ENCODE peak calls at places on chromosomes 12 and 14, in eight cellular contexts. K is AG09319, G is upper lobe of left lung, F is GM20000, I is H9, X is fibroblast of the aortic adventitia, N is sigmoid colon, B is neural crest cell. M is an unnamed sample.
A peak's percentile ranks its signal among the peaks of the same experiment; 100 is the strongest.

GRCh38 chr12:51972849-51973273 is 21.4 kb downstream of the ACVR1B start:
- DNase-seq in X (peak; percentile 91), I (no peak), N (peak; percentile 75), B (no peak), K (no peak), F (no peak), G (no peak), M (no peak)

GRCh38 chr12:76666272-76666845 is 97.6 kb upstream of the ZDHHC17 start:
- DNase-seq in F (no peak), I (no peak), B (no peak), K (no peak), N (no peak), G (no peak), X (no peak), M (no peak)

GRCh38 chr14:89447182-89447970 is 30.3 kb upstream of the FOXN3 start:
- DNase-seq in B (no peak), N (peak; percentile 28), F (no peak), G (no peak), I (no peak), X (no peak), K (no peak), M (no peak)

GRCh38 chr12:83323866-83324265 is 637.2 kb downstream of the TMTC2 start:
- DNase-seq in N (no peak), K (no peak), I (no peak), X (no peak), G (no peak), F (no peak), B (no peak), M (no peak)

GRCh38 chr12:857611-858010 is 91.9 kb downstream of the RAD52 start:
- DNase-seq in F (no peak), G (no peak), B (no peak), I (no peak), X (peak; percentile 73), K (peak; percentile 43), N (no peak), M (no peak)

GRCh38 chr14:61064210-61064609 is 83.2 kb downstream of the SLC38A6 start:
- DNase-seq in F (no peak), N (no peak), X (no peak), I (no peak), G (no peak), B (no peak), K (no peak), M (no peak)

GRCh38 chr14:35347323-35348043 is 55.3 kb downstream of the PSMA6 start:
- DNase-seq in G (peak; percentile 39), I (no peak), N (peak; percentile 52), X (no peak), B (peak; percentile 40), K (no peak), F (no peak), M (no peak)

GRCh38 chr12:109087250-109087649 is 6.0 kb downstream of the ALKBH2 start:
- DNase-seq in I (no peak), F (no peak), K (no peak), B (no peak), G (no peak), X (no peak), N (no peak), M (no peak)

GRCh38 chr14:68576496-68577244 is 216.2 kb downstream of the ZFP36L1 start:
- DNase-seq in X (peak; percentile 80), B (no peak), F (no peak), I (no peak), G (no peak), N (no peak), K (peak; percentile 43), M (no peak)

GRCh38 chr12:113214938-113215400 is 6.3 kb upstream of the TPCN1 start:
- DNase-seq in G (no peak), N (peak; percentile 91), B (no peak), K (peak; percentile 93), X (peak; percentile 98), I (no peak), F (no peak), M (no peak)

GRCh38 chr12:57738661-57739237 is at the start of gene AGAP2:
- DNase-seq in X (no peak), B (peak; percentile 45), F (no peak), G (peak; percentile 72), I (peak; percentile 79), K (no peak), N (no peak), M (no peak)

GRCh38 chr14:96255501-96256366 is at the start of gene BDKRB1:
- DNase-seq in N (no peak), I (no peak), X (peak; percentile 98), G (no peak), K (peak; percentile 73), F (no peak), B (no peak), M (no peak)

GRCh38 chr14:105491366-105492006 is 440 bp downstream of the TEDC1 start:
- DNase-seq in F (peak; percentile 96), N (peak; percentile 83), B (peak; percentile 86), G (peak; percentile 93), K (no peak), X (peak; percentile 37), I (peak; percentile 80), M (no peak)

GRCh38 chr14:93343797-93344196 is 3.2 kb upstream of the COX8C start:
- DNase-seq in K (no peak), X (no peak), I (no peak), B (no peak), G (no peak), N (no peak), F (no peak), M (no peak)

GRCh38 chr12:2212971-2213869 is 160.4 kb downstream of the CACNA1C start:
- DNase-seq in G (no peak), I (no peak), N (peak; percentile 71), B (no peak), F (no peak), K (no peak), X (no peak), M (no peak)

GRCh38 chr14:64674829-64675228 is 29.4 kb upstream of the PLEKHG3 start:
- DNase-seq in I (no peak), N (no peak), X (no peak), K (no peak), B (no peak), G (no peak), F (no peak), M (no peak)

GRCh38 chr12:28527631-28528249 is 337.5 kb downstream of the CCDC91 start:
- DNase-seq in N (no peak), K (no peak), X (no peak), B (no peak), G (no peak), F (no peak), I (no peak), M (no peak)

GRCh38 chr12:29743801-29744200 is 39.9 kb downstream of the TMTC1 start:
- DNase-seq in B (no peak), K (peak; percentile 67), I (peak; percentile 46), F (no peak), X (peak; percentile 81), G (no peak), N (no peak), M (no peak)

GRCh38 chr14:96104469-96105057 is 65.4 kb downstream of the C14orf132 start:
- DNase-seq in N (peak; percentile 98), I (no peak), F (no peak), K (peak; percentile 99), B (no peak), X (peak; percentile 98), G (peak; percentile 40), M (no peak)

DNA sequence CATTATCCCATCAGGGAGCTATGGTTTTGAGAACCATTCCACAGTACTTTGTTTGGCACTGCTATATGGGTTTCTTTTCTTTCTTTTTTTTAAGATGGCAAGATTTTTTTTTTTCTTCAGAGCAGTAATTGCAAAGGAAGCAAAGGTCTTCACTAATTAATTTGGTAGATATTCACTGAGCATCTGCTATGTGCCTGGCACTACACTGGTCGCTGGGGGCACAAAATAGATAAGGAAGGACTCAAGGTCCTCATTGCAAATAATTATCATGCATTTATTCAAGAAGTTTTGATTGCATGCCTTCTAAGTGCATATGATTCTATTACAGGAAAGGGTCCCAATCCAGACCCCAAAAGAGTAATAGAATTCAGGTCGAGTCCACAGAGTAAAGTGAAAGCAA is 10.0 kb upstream of the ATP2A2 start:
- DNase-seq in X (no peak), I (no peak), N (no peak), B (no peak), F (no peak), K (no peak), G (no peak), M (no peak)
- TF ChIP-seq CTCF in X (no peak), I (no peak), N (no peak), B (no peak), F (no peak), K (no peak), G (no peak), M (no peak)

GRCh38 chr14:22557846-22558220 is 31.2 kb downstream of the DAD1 start:
- DNase-seq in K (no peak), F (no peak), B (no peak), G (no peak), I (no peak), N (no peak), X (no peak), M (no peak)

GRCh38 chr14:22556990-22557623 is 31.9 kb downstream of the DAD1 start:
- DNase-seq in K (peak; percentile 49), X (peak; percentile 75), I (peak; percentile 87), G (peak; percentile 98), B (peak; percentile 94), N (peak; percentile 90), F (peak; percentile 69), M (peak; percentile 90)

GRCh38 chr14:22559041-22559440 is 30.0 kb downstream of the DAD1 start:
- DNase-seq in N (no peak), F (no peak), G (no peak), B (no peak), X (no peak), I (no peak), K (no peak), M (no peak)

GRCh38 chr14:22556021-22556989 is 32.7 kb downstream of the DAD1 start:
- DNase-seq in X (no peak), B (no peak), I (no peak), N (peak; percentile 71), G (peak; percentile 88), K (no peak), F (peak; percentile 89), M (no peak)

GRCh38 chr14:22558221-22558913 is 30.7 kb downstream of the DAD1 start:
- DNase-seq in X (no peak), F (no peak), G (peak; percentile 72), B (no peak), K (no peak), N (no peak), I (peak; percentile 74), M (no peak)
- TF ChIP-seq CTCF in X (no peak), F (no peak), G (peak; percentile 6), B (peak; percentile 20), K (no peak), N (no peak), I (peak; percentile 73), M (peak; percentile 12)

GRCh38 chr14:94423465-94424056 is 29.0 kb downstream of the SERPINA11 start:
- DNase-seq in G (no peak), X (peak; percentile 72), N (peak; percentile 76), K (no peak), B (peak; percentile 70), F (peak; percentile 58), I (peak; percentile 88), M (peak; percentile 71)
- TF ChIP-seq CTCF in G (peak; percentile 47), X (peak; percentile 72), N (no peak), K (peak; percentile 75), B (peak; percentile 74), F (peak; percentile 84), I (peak; percentile 85), M (peak; percentile 84)

DNA sequence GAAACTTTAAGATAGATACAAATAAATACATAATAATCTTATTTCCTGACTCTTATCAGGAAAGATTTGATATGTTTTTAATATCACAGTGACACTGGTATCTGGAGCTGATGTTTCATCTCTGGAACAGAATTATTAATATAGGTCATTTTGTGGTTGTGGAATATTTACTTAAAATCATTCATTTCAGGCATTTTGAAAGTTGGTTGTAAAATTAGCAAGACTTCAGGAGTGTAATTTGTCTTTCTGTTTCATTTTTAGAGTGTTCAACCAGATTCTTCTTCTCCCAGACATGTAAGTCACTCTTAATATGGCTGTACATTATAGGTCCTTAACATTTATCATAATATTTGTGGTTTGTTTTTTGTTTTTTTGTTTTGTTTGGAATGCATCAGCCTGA is 115.7 kb downstream of the PCNX1 start:
- DNase-seq in F (no peak), G (no peak), K (no peak), X (no peak), N (no peak), I (no peak), B (no peak), M (no peak)
- TF ChIP-seq CTCF in F (no peak), G (no peak), K (no peak), X (no peak), N (no peak), I (no peak), B (no peak), M (no peak)